ENCODE peak calls at places on chromosome 20, in five cellular contexts. K is dorsolateral prefrontal cortex, B is vagina, J is uterus, I is RWPE2. Z is an unnamed sample.

GRCh38 chr20:32207626-32208498 is at the start of the genes PLAGL2 and POFUT1:
- DNase-seq in B (no peak), I (peak; percentile 97), J (peak; percentile 82), K (peak; percentile 89), Z (peak; percentile 86)

GRCh38 chr20:37179671-37180524 is 550 bp upstream of the MROH8 start:
- DNase-seq in B (no peak), J (no peak), K (no peak), I (no peak), Z (peak; percentile 68)

GRCh38 chr20:15905661-15906060 is 667.6 kb downstream of the KIF16B start:
- DNase-seq in K (no peak), I (no peak), B (no peak), J (no peak), Z (no peak)

GRCh38 chr20:13930246-13930645 is 60.2 kb downstream of the SEL1L2 start:
- DNase-seq in K (no peak), J (no peak), B (no peak), I (no peak), Z (no peak)

GRCh38 chr20:59938221-59938620 is 1.9 kb downstream of the PPP1R3D start:
- DNase-seq in J (no peak), B (no peak), I (no peak), K (no peak), Z (peak; percentile 23)

GRCh38 chr20:19760371-19760721 is 2.3 kb downstream of the RIN2 start:
- DNase-seq in B (no peak), I (no peak), K (no peak), J (no peak), Z (no peak)

GRCh38 chr20:5848711-5849505 is 98.7 kb downstream of the SHLD1 start:
- DNase-seq in B (no peak), K (peak; percentile 84), I (no peak), J (no peak), Z (peak; percentile 89)

GRCh38 chr20:61123751-61124368 is 128.2 kb upstream of the CDH4 start:
- DNase-seq in K (no peak), B (no peak), J (no peak), I (peak; percentile 83), Z (no peak)

GRCh38 chr20:34689486-34689885 is 12.6 kb upstream of the PIGU start:
- DNase-seq in B (no peak), K (no peak), I (no peak), J (no peak), Z (no peak)

DNA sequence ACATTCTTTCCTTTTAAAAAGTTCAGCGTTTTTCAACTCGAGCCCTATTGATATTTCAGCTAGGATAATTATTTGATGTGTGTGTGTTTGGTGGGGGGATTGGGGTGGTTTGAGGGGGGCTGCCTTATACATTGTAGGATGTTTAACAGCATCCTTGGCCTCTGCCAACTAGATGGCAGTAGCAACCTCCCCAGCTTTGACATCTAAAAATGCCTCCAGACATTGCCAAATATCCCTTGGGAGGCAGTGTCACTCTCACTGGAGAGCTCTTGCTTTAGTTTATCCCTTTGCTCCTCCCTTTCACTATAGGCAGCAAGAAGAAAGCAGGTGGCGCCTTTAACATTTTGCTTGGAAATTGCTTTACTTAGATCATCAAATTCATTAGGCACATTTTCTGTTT is 14.6 kb upstream of the TP53TG5 start:
- DNase-seq in B (no peak), K (no peak), J (no peak), I (no peak), Z (no peak)
- TF ChIP-seq CTCF in B (no peak), K (peak; percentile 56), J (no peak), I (peak; percentile 67), Z (no peak)

GRCh38 chr20:25309395-25310267 is 61.7 kb downstream of the PYGB start:
- DNase-seq in I (peak; percentile 51), K (no peak), J (peak; percentile 69), B (no peak), Z (peak; percentile 85)
- TF ChIP-seq CTCF in I (no peak), K (no peak), J (no peak), B (no peak), Z (no peak)

GRCh38 chr20:23609486-23610109 is 3.9 kb upstream of the CST9 start:
- DNase-seq in B (no peak), K (no peak), J (no peak), I (no peak), Z (no peak)

GRCh38 chr20:23608251-23608846 is 2.6 kb upstream of the CST9 start:
- DNase-seq in K (no peak), B (no peak), J (no peak), I (no peak), Z (no peak)

GRCh38 chr20:23605867-23606651 is at the start of gene CST9:
- DNase-seq in J (no peak), K (no peak), I (no peak), B (no peak), Z (no peak)

GRCh38 chr20:23606652-23607049 is 934 bp upstream of the CST9 start:
- DNase-seq in K (peak; percentile 67), I (no peak), B (no peak), J (peak; percentile 79), Z (peak; percentile 86)

DNA sequence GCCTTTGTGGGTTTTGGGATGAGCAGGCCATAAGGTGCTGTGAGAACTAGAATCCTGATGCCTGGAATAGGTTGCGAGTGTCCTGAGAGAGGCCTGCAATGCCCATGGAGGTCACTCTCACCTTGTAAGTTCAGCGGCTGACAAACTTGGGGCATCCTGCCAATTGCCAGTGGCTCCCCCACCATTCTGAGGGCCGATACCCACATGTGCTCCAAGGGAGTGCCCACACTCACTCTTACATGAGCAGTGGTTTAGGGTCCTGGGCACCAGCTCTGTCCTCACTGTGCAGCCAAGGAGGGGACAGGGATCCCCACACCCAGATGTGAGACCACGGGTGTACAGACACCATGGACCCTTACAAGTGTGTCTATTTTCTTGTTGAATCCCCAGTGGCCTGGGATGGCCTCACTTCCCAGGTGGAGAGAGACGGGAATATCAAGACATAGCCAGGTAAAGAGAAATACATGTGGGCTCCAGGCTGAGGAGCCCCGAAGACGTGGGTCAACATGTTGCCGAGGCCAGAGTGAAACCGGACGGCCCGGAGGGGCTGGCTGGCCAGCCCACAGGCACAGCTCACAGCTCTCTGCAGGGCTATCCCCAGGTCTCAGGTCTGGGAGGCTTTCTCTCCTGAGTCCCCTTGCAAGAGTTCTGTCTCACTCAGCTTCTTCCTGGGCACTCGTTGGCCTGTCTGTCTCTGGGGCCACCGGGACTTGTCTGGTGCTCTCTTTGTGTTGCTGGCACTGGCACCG is 2.0 kb upstream of the CST9 start:
- DNase-seq in J (no peak), I (no peak), K (no peak), B (no peak), Z (no peak)
- TF ChIP-seq CTCF in J (no peak), I (no peak), K (no peak), B (no peak), Z (no peak)

DNA sequence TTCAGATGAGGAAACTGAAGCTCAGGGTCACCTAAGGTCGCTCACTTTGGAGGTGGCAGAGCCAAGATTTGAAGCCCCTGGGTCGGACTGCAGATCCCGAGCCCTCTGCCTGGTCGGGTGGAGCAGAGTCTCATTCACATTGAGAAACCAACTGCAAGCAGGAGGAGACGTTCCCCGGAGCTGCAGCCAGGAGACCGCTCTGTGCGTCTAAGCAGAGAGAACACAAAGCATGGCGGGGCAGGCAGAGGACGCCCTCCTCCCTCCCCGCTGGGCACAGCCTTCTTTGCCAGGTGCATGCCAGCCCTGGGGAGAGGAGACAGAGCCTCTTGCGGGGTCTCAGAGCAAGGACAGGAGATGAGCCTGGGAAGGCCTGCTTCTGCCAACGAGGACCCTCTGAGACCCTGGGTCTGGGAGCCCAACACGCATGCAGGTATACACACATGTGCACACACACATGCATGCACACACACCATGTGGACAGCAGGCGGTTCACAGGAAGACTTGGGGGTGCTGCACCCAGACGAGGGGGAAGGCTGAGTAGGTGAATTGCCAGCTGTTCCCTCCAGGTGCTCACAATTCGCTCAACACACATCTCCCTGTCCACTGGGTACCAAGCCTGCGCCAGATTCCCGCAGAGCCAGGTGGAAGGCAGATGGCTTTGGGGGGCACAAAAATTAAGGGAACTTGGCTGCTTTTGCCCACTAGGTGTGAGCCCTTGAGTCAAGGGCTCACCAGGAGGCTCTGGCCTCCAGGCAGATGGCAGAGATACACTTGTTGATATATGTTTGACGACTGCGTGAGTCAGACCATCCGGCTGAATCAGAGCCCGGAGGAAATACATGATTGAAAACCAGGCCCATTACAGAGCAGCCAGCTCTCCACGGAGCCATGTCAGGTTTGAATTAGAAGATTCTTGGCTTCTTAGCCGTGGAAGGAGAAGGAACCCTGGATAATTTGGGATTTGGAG is 5.5 kb upstream of the NTSR1 start:
- DNase-seq in B (no peak), K (no peak), I (peak; percentile 99), J (peak; percentile 37), Z (peak; percentile 94)
- TF ChIP-seq CTCF in B (no peak), K (no peak), I (peak; percentile 99), J (no peak), Z (peak; percentile 53)

GRCh38 chr20:40962733-40963504 is 65.7 kb upstream of the TOP1 start:
- DNase-seq in K (peak; percentile 67), B (peak; percentile 96), I (peak; percentile 81), J (peak; percentile 54), Z (peak; percentile 71)

GRCh38 chr20:40963505-40963845 is 65.1 kb upstream of the TOP1 start:
- DNase-seq in K (no peak), I (peak; percentile 38), J (no peak), B (no peak), Z (no peak)

GRCh38 chr20:40966516-40967185 is 62.0 kb upstream of the TOP1 start:
- DNase-seq in I (peak; percentile 70), K (no peak), B (peak; percentile 84), J (no peak), Z (no peak)

GRCh38 chr20:40965671-40966070 is 63.0 kb upstream of the TOP1 start:
- DNase-seq in I (peak; percentile 56), B (peak; percentile 43), K (no peak), J (no peak), Z (no peak)

DNA sequence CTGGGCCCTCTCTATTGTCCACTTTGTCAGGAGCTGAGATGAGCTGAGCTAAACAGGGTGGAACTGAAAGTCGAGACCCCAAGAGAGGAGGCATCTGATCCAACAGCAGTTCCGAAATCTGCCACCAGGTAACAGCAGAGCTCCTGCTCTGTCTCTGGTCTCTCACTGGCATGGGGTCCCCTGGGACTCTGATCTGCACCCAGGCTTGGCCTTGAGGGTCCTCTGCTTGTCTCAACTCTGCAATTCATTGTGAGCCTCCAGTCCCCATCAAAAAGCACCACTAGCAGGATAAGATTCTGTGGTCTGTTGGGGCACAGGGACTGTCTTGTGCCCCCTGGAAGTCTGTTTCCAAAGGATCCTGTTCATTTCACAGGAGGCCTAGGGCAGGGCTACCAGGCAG is 62.5 kb upstream of the TOP1 start:
- DNase-seq in B (peak; percentile 67), K (no peak), J (no peak), I (peak; percentile 66), Z (no peak)
- TF ChIP-seq CTCF in B (no peak), K (no peak), J (no peak), I (peak; percentile 40), Z (peak; percentile 12)